ENCODE peak calls at places on chromosomes 4 and X, in five cellular contexts. One of them, this sample, is unnamed.

GRCh38 chr4:4659871-4660651 is 118.2 kb upstream of the STX18 start:
- DNase-seq in activated naive CD4-positive, alpha-beta T cell treated with anti-CD3 and anti-CD28 coated beads for 36 hours: no peak
- DNase-seq in pancreas: no peak
- DNase-seq in NCI-H1417: no peak
- DNase-seq in cardiac septum: no peak
- DNase-seq in this sample: no peak

GRCh38 chrX:10350991-10351390 is 194.2 kb downstream of the CLCN4 start:
- DNase-seq in activated naive CD4-positive, alpha-beta T cell treated with anti-CD3 and anti-CD28 coated beads for 36 hours: no peak
- DNase-seq in pancreas: no peak
- DNase-seq in NCI-H1417: no peak
- DNase-seq in cardiac septum: no peak
- DNase-seq in this sample: no peak

GRCh38 chr4:75107703-75108612 is 175.0 kb downstream of the PARM1 start:
- DNase-seq in activated naive CD4-positive, alpha-beta T cell treated with anti-CD3 and anti-CD28 coated beads for 36 hours: no peak
- DNase-seq in pancreas: no peak
- DNase-seq in NCI-H1417: no peak
- DNase-seq in cardiac septum: no peak
- DNase-seq in this sample: no peak

GRCh38 chr4:174260099-174260498 is 23.4 kb downstream of the FBXO8 start:
- DNase-seq in activated naive CD4-positive, alpha-beta T cell treated with anti-CD3 and anti-CD28 coated beads for 36 hours: no peak
- DNase-seq in pancreas: no peak
- DNase-seq in NCI-H1417: no peak
- DNase-seq in cardiac septum: no peak
- DNase-seq in this sample: no peak

GRCh38 chrX:107454302-107454701 is 4.8 kb downstream of the FRMPD3 start:
- DNase-seq in activated naive CD4-positive, alpha-beta T cell treated with anti-CD3 and anti-CD28 coated beads for 36 hours: peak; percentile 59
- DNase-seq in pancreas: no peak
- DNase-seq in NCI-H1417: no peak
- DNase-seq in cardiac septum: no peak
- DNase-seq in this sample: no peak

GRCh38 chr4:168584321-168584771 is 87.5 kb downstream of the PALLD start:
- DNase-seq in activated naive CD4-positive, alpha-beta T cell treated with anti-CD3 and anti-CD28 coated beads for 36 hours: no peak
- DNase-seq in pancreas: no peak
- DNase-seq in NCI-H1417: no peak
- DNase-seq in cardiac septum: no peak
- DNase-seq in this sample: no peak

GRCh38 chr4:17336524-17336941 is 175.4 kb downstream of the QDPR start:
- DNase-seq in activated naive CD4-positive, alpha-beta T cell treated with anti-CD3 and anti-CD28 coated beads for 36 hours: peak; percentile 88
- DNase-seq in pancreas: no peak
- DNase-seq in NCI-H1417: no peak
- DNase-seq in cardiac septum: no peak
- DNase-seq in this sample: no peak

GRCh38 chrX:70509078-70509477 is 64.4 kb downstream of the DLG3 start:
- DNase-seq in activated naive CD4-positive, alpha-beta T cell treated with anti-CD3 and anti-CD28 coated beads for 36 hours: no peak
- DNase-seq in pancreas: no peak
- DNase-seq in NCI-H1417: no peak
- DNase-seq in cardiac septum: no peak
- DNase-seq in this sample: no peak

GRCh38 chrX:45762699-45763647 is 562.3 kb upstream of the DIPK2B start:
- DNase-seq in activated naive CD4-positive, alpha-beta T cell treated with anti-CD3 and anti-CD28 coated beads for 36 hours: no peak
- DNase-seq in pancreas: no peak
- DNase-seq in NCI-H1417: no peak
- DNase-seq in cardiac septum: no peak
- DNase-seq in this sample: no peak

GRCh38 chr4:60384475-60384874 is 815.7 kb upstream of the ADGRL3 start:
- DNase-seq in activated naive CD4-positive, alpha-beta T cell treated with anti-CD3 and anti-CD28 coated beads for 36 hours: no peak
- DNase-seq in pancreas: no peak
- DNase-seq in NCI-H1417: no peak
- DNase-seq in cardiac septum: no peak
- DNase-seq in this sample: no peak

GRCh38 chr4:1981251-1982055 is 27.3 kb downstream of the NELFA start:
- DNase-seq in activated naive CD4-positive, alpha-beta T cell treated with anti-CD3 and anti-CD28 coated beads for 36 hours: no peak
- DNase-seq in pancreas: no peak
- DNase-seq in NCI-H1417: peak; percentile 17
- DNase-seq in cardiac septum: no peak
- DNase-seq in this sample: no peak

GRCh38 chr4:1982124-1983052 is 26.4 kb downstream of the NELFA start:
- DNase-seq in activated naive CD4-positive, alpha-beta T cell treated with anti-CD3 and anti-CD28 coated beads for 36 hours: no peak
- DNase-seq in pancreas: no peak
- DNase-seq in NCI-H1417: no peak
- DNase-seq in cardiac septum: no peak
- DNase-seq in this sample: no peak

GRCh38 chrX:50204364-50204899 is at the start of gene CCNB3:
- DNase-seq in activated naive CD4-positive, alpha-beta T cell treated with anti-CD3 and anti-CD28 coated beads for 36 hours: peak; percentile 74
- DNase-seq in pancreas: peak; percentile 75
- DNase-seq in NCI-H1417: peak; percentile 71
- DNase-seq in cardiac septum: no peak
- DNase-seq in this sample: peak; percentile 22

GRCh38 chr4:139210486-139210885 is 33.5 kb upstream of the ELF2 start:
- DNase-seq in activated naive CD4-positive, alpha-beta T cell treated with anti-CD3 and anti-CD28 coated beads for 36 hours: no peak
- DNase-seq in pancreas: no peak
- DNase-seq in NCI-H1417: no peak
- DNase-seq in cardiac septum: no peak
- DNase-seq in this sample: no peak

GRCh38 chrX:149699761-149700160 is 12.1 kb upstream of the MAGEA11 start:
- DNase-seq in activated naive CD4-positive, alpha-beta T cell treated with anti-CD3 and anti-CD28 coated beads for 36 hours: no peak
- DNase-seq in pancreas: no peak
- DNase-seq in NCI-H1417: no peak
- DNase-seq in cardiac septum: no peak
- DNase-seq in this sample: no peak

GRCh38 chr4:8872402-8873291 is 1.0 kb upstream of the HMX1 start:
- DNase-seq in activated naive CD4-positive, alpha-beta T cell treated with anti-CD3 and anti-CD28 coated beads for 36 hours: no peak
- DNase-seq in pancreas: no peak
- DNase-seq in NCI-H1417: no peak
- DNase-seq in cardiac septum: no peak
- DNase-seq in this sample: no peak

GRCh38 chr4:1347410-1347864 is 429 bp downstream of the UVSSA start:
- DNase-seq in activated naive CD4-positive, alpha-beta T cell treated with anti-CD3 and anti-CD28 coated beads for 36 hours: peak; percentile 55
- DNase-seq in pancreas: peak; percentile 83
- DNase-seq in NCI-H1417: peak; percentile 80
- DNase-seq in cardiac septum: peak; percentile 83
- DNase-seq in this sample: no peak

GRCh38 chr4:143375326-143376073 is 38.8 kb downstream of the GAB1 start:
- DNase-seq in activated naive CD4-positive, alpha-beta T cell treated with anti-CD3 and anti-CD28 coated beads for 36 hours: peak; percentile 37
- DNase-seq in pancreas: no peak
- DNase-seq in NCI-H1417: peak; percentile 74
- DNase-seq in cardiac septum: no peak
- DNase-seq in this sample: no peak

GRCh38 chr4:176467011-176467410 is 147.2 kb downstream of the SPCS3 start:
- DNase-seq in activated naive CD4-positive, alpha-beta T cell treated with anti-CD3 and anti-CD28 coated beads for 36 hours: no peak
- DNase-seq in pancreas: no peak
- DNase-seq in NCI-H1417: no peak
- DNase-seq in cardiac septum: no peak
- DNase-seq in this sample: no peak

GRCh38 chr4:21656832-21657231 is 291.7 kb downstream of the KCNIP4 start:
- DNase-seq in activated naive CD4-positive, alpha-beta T cell treated with anti-CD3 and anti-CD28 coated beads for 36 hours: no peak
- DNase-seq in pancreas: no peak
- DNase-seq in NCI-H1417: no peak
- DNase-seq in cardiac septum: no peak
- DNase-seq in this sample: no peak